ENCODE peak calls at places on chromosomes 1 and 21, in ten cellular contexts. I, U, G, F, C, Q, Z, T, K and P are unnamed samples.

GRCh38 chr1:18830596-18830995 is 28.9 kb downstream of the TAS1R2 start:
- DNase-seq in Q (no peak), T (no peak), K (no peak), U (no peak), Z (no peak), F (no peak), C (no peak), G (no peak), I (no peak), P (no peak)

GRCh38 chr1:179876289-179876715 is 1.3 kb downstream of the TOR1AIP2 start:
- DNase-seq in K (no peak), F (no peak), Q (no peak), G (no peak), I (no peak), T (no peak), Z (peak), C (peak), U (no peak), P (no peak)

GRCh38 chr1:229165327-229165726 is 105.6 kb upstream of the RAB4A start:
- DNase-seq in Z (no peak), U (no peak), F (no peak), Q (no peak), G (no peak), C (no peak), K (no peak), T (no peak), I (no peak), P (no peak)

GRCh38 chr21:42513985-42514882 is 582 bp downstream of the SLC37A1 start:
- DNase-seq in G (no peak), T (peak), C (peak), K (peak), Q (peak), I (no peak), U (no peak), Z (no peak), F (peak), P (peak)

GRCh38 chr21:26116456-26117011 is 54.0 kb downstream of the APP start:
- DNase-seq in C (peak), G (no peak), K (no peak), F (no peak), T (no peak), Q (peak), Z (peak), U (no peak), I (no peak), P (peak)

GRCh38 chr21:46246345-46246744 is 17.8 kb upstream of the LSS start:
- DNase-seq in I (no peak), U (no peak), T (no peak), G (no peak), K (no peak), C (no peak), Z (no peak), F (no peak), Q (no peak), P (no peak)

GRCh38 chr1:161738627-161739287 is 10.8 kb upstream of the DUSP12 start:
- DNase-seq in U (peak), Z (peak), I (peak), T (peak), F (peak), K (peak), Q (peak), C (peak), G (peak), P (peak)

GRCh38 chr1:55639051-55639450 is 423.9 kb upstream of the USP24 start:
- DNase-seq in T (no peak), F (no peak), K (no peak), U (no peak), G (no peak), C (no peak), Z (no peak), I (no peak), Q (no peak), P (no peak)

GRCh38 chr1:8097077-8097799 is 71.1 kb upstream of the ERRFI1 start:
- DNase-seq in T (peak), K (no peak), Q (peak), F (peak), U (no peak), I (peak), C (no peak), Z (peak), G (no peak), P (no peak)

GRCh38 chr1:175129182-175129581 is 61.5 kb downstream of the TNN start:
- DNase-seq in G (no peak), I (no peak), C (peak), U (no peak), K (no peak), T (no peak), Z (peak), Q (peak), F (no peak), P (peak)

GRCh38 chr1:151612506-151613274 is 840 bp downstream of the SNX27 start:
- DNase-seq in G (peak), Z (peak), K (peak), Q (peak), T (peak), C (peak), U (peak), F (peak), I (no peak), P (peak)

GRCh38 chr1:64234714-64235113 is 31.3 kb downstream of the UBE2U start:
- DNase-seq in Z (no peak), U (no peak), K (no peak), I (no peak), Q (no peak), T (no peak), C (no peak), F (no peak), G (no peak), P (no peak)

GRCh38 chr21:45849651-45850050 is 131.9 kb upstream of the COL6A1 start:
- DNase-seq in C (no peak), F (no peak), I (no peak), G (no peak), Z (no peak), U (no peak), K (no peak), T (no peak), Q (no peak), P (peak)

GRCh38 chr1:23959461-23960290 is at the start of gene PNRC2:
- DNase-seq in F (peak), Q (peak), U (peak), K (peak), Z (peak), G (peak), T (peak), C (peak), I (peak), P (peak)

GRCh38 chr1:182634306-182635072 is 30.3 kb upstream of the RGS16 start:
- DNase-seq in F (no peak), U (no peak), I (no peak), Z (no peak), G (no peak), C (no peak), T (no peak), Q (no peak), K (no peak), P (no peak)